ENCODE peak calls at places on chromosomes 2 and 18, in six cellular contexts. L is cardiac muscle cell, U is cardiac fibroblast, Q is GM12865, V is fibroblast of lung, M is pancreas. W is an unnamed sample.

GRCh38 chr2:219433666-219434467 is 776 bp upstream of the SPEG start:
- DNase-seq in L (peak), U (peak), Q (peak), V (peak), M (no peak), W (peak)

GRCh38 chr2:180203972-180204371 is 196.9 kb upstream of the CWC22 start:
- DNase-seq in L (no peak), U (peak), Q (no peak), V (peak), M (no peak), W (no peak)

GRCh38 chr18:286515-287310 is 18.9 kb upstream of the THOC1 start:
- DNase-seq in L (peak), U (peak), Q (no peak), V (peak), M (no peak), W (no peak)

GRCh38 chr2:218229851-218230250 is 12.9 kb downstream of the ARPC2 start:
- DNase-seq in L (no peak), U (peak), Q (peak), V (no peak), M (no peak), W (no peak)

GRCh38 chr2:29057006-29057405 is 17.3 kb downstream of the PCARE start:
- DNase-seq in L (no peak), U (no peak), Q (no peak), V (no peak), M (no peak), W (no peak)

GRCh38 chr18:43668866-43669265 is 391.6 kb upstream of the SYT4 start:
- DNase-seq in L (no peak), U (no peak), Q (no peak), V (no peak), M (no peak), W (no peak)

GRCh38 chr2:11532434-11533055 is 1.3 kb upstream of the GREB1 start:
- DNase-seq in L (no peak), U (peak), Q (peak), V (peak), M (no peak), W (no peak)

GRCh38 chr2:1642066-1642861 is 102.1 kb downstream of the PXDN start:
- DNase-seq in L (no peak), U (peak), Q (no peak), V (peak), M (no peak), W (no peak)

GRCh38 chr2:949384-949893 is 1.2 kb upstream of the SNTG2 start:
- DNase-seq in L (no peak), U (no peak), Q (no peak), V (no peak), M (no peak), W (no peak)

GRCh38 chr18:35463050-35463449 is 34.7 kb downstream of the INO80C start:
- DNase-seq in L (no peak), U (peak), Q (no peak), V (peak), M (no peak), W (no peak)

GRCh38 chr2:58851598-58851997 is 610.5 kb upstream of the FANCL start:
- DNase-seq in L (no peak), U (no peak), Q (no peak), V (no peak), M (no peak), W (no peak)
- TF ChIP-seq CTCF in L (no peak), U (no peak), Q (no peak), V (no peak), M (no peak), W (no peak)

GRCh38 chr2:113200236-113200635 is 26.5 kb downstream of the PSD4 start:
- DNase-seq in L (no peak), U (no peak), Q (no peak), V (no peak), M (no peak), W (no peak)
- TF ChIP-seq CTCF in L (no peak), U (no peak), Q (no peak), V (no peak), M (no peak), W (no peak)

GRCh38 chr2:163191372-163191771 is 352.8 kb upstream of the KCNH7 start:
- DNase-seq in L (peak), U (peak), Q (peak), V (peak), M (no peak), W (peak)
- TF ChIP-seq CTCF in L (peak), U (peak), Q (peak), V (peak), M (peak), W (peak)

GRCh38 chr18:9550413-9550812 is 63.9 kb downstream of the PPP4R1 start:
- DNase-seq in L (no peak), U (no peak), Q (no peak), V (no peak), M (no peak), W (no peak)

GRCh38 chr18:9552189-9552588 is 62.2 kb downstream of the PPP4R1 start:
- DNase-seq in L (no peak), U (peak), Q (no peak), V (peak), M (no peak), W (no peak)

GRCh38 chr18:9547767-9548166 is 66.6 kb downstream of the PPP4R1 start:
- DNase-seq in L (no peak), U (no peak), Q (no peak), V (no peak), M (no peak), W (no peak)

GRCh38 chr18:9546468-9546867 is 67.9 kb downstream of the PPP4R1 start:
- DNase-seq in L (no peak), U (no peak), Q (no peak), V (no peak), M (no peak), W (no peak)

DNA sequence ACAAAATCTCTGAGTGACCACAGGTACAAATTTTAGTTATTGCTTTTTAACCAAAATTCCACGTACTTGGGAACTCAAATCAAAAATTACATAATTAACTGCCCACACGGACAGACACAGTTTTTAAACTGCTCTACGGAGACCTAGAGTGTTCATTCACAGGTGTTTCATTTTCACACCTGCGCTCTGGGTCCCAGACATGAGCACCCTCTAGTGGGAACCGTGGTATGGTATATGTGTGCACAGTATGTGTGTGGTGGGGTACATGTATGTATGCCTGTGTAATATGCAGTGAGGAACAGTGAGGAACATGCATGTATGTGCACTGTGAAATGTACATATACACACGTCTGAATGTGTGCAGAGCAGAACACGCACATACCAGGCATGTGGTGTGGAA is 65.0 kb downstream of the PPP4R1 start:
- DNase-seq in L (no peak), U (no peak), Q (peak), V (no peak), M (no peak), W (no peak)
- TF ChIP-seq CTCF in L (no peak), U (no peak), Q (peak), V (no peak), M (no peak), W (no peak)

DNA sequence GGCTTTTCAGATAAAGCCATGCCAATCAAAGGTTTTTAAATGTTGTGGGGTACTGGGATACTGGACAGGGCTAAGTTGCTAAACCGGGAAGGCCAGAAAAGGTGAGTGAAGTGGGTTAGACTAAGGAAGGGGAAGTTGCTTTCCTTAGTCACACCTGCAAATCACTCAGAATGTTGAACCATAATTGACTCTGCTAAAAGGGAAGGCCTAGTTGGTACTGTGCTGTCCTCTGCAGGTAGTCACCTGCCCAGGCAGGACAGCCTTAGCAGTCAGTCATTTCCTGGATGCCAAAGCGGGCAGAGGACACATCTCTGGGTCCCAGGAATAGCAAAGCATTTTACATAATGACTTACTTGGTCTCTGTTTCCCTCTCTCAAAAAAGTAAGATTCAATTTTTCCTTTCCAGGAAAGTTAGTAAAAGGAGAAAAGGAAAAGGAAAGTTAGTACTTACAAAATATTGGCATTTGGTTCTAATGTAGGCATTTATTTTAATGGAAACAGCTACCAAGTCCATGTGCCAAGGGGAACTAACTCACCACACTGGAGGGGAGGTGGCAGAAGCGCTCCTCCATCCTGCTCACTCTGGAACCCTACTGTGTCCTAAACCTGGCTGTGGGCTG is 60.2 kb downstream of the RFTN2 start:
- DNase-seq in L (no peak), U (no peak), Q (peak), V (no peak), M (no peak), W (no peak)
- TF ChIP-seq CTCF in L (no peak), U (no peak), Q (peak), V (no peak), M (no peak), W (no peak)

W was measured in endothelial cell.